ENCODE peak calls at places on chromosomes 6 and 20, in four cellular contexts. One of them, this sample, is unnamed.

GRCh38 chr20:19382371-19382770 is 169.9 kb downstream of the SLC24A3 start:
- DNase-seq in CD8-positive, alpha-beta memory T cell: no peak
- DNase-seq in fibroblast of mammary gland: no peak
- DNase-seq in coronary artery: no peak
- DNase-seq in this sample: peak; percentile 14

GRCh38 chr6:75145976-75146375 is 59.9 kb downstream of the COL12A1 start:
- DNase-seq in coronary artery: no peak
- DNase-seq in CD8-positive, alpha-beta memory T cell: no peak
- DNase-seq in fibroblast of mammary gland: no peak
- DNase-seq in this sample: no peak

GRCh38 chr6:126153661-126154060 is 167.3 kb downstream of the TRMT11 start:
- DNase-seq in fibroblast of mammary gland: peak; percentile 53
- DNase-seq in CD8-positive, alpha-beta memory T cell: no peak
- DNase-seq in coronary artery: no peak
- DNase-seq in this sample: peak; percentile 57

GRCh38 chr6:39193201-39193791 is 36.0 kb downstream of the KCNK5 start:
- DNase-seq in coronary artery: no peak
- DNase-seq in CD8-positive, alpha-beta memory T cell: peak; percentile 8
- DNase-seq in fibroblast of mammary gland: no peak
- DNase-seq in this sample: no peak

GRCh38 chr20:43404880-43405279 is 52.8 kb upstream of the SRSF6 start:
- DNase-seq in CD8-positive, alpha-beta memory T cell: no peak
- DNase-seq in coronary artery: no peak
- DNase-seq in fibroblast of mammary gland: peak; percentile 31
- DNase-seq in this sample: peak; percentile 12

GRCh38 chr20:10802201-10802600 is 128.4 kb upstream of the JAG1 start:
- DNase-seq in CD8-positive, alpha-beta memory T cell: no peak
- DNase-seq in fibroblast of mammary gland: no peak
- DNase-seq in coronary artery: no peak
- DNase-seq in this sample: peak; percentile 7

GRCh38 chr20:10006461-10006860 is 28.3 kb upstream of the ANKEF1 start:
- DNase-seq in fibroblast of mammary gland: peak; percentile 14
- DNase-seq in coronary artery: no peak
- DNase-seq in CD8-positive, alpha-beta memory T cell: no peak
- DNase-seq in this sample: no peak

GRCh38 chr6:34232901-34233300 is 3.8 kb upstream of the HMGA1 start:
- DNase-seq in coronary artery: no peak
- DNase-seq in fibroblast of mammary gland: peak; percentile 46
- DNase-seq in CD8-positive, alpha-beta memory T cell: no peak
- DNase-seq in this sample: no peak

GRCh38 chr6:132070356-132070755 is 119.2 kb upstream of the CCN2 start:
- DNase-seq in fibroblast of mammary gland: no peak
- DNase-seq in CD8-positive, alpha-beta memory T cell: no peak
- DNase-seq in coronary artery: no peak
- DNase-seq in this sample: no peak

GRCh38 chr20:37220255-37220654 is 40.9 kb upstream of the MROH8 start:
- DNase-seq in CD8-positive, alpha-beta memory T cell: no peak
- DNase-seq in fibroblast of mammary gland: no peak
- DNase-seq in coronary artery: no peak
- DNase-seq in this sample: no peak

GRCh38 chr6:83511901-83512681 is at the start of gene PRSS35:
- DNase-seq in coronary artery: peak; percentile 81
- DNase-seq in fibroblast of mammary gland: peak; percentile 41
- DNase-seq in CD8-positive, alpha-beta memory T cell: no peak
- DNase-seq in this sample: no peak

GRCh38 chr20:12815369-12815768 is 193.4 kb upstream of the SPTLC3 start:
- DNase-seq in CD8-positive, alpha-beta memory T cell: no peak
- DNase-seq in coronary artery: no peak
- DNase-seq in fibroblast of mammary gland: no peak
- DNase-seq in this sample: no peak

DNA sequence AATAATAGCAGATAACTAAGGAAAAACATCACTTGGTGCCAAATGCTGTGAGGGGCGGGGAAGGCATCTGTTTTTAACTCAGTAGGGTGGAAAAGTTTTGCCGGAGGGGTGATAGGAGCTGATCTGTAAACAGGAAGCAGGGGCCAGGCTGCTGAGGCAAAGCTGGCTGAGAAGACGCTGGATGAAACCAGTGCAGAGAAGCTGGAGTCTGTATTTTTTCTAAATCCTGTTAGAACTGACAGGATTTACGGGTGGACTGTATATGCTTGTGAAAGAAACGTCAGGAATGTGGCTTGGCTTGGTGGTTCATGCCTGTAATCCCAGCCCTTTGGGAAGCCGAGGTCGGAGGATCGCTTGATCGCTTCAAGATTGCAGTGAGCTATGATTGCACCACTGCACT is 5.6 kb downstream of the PCMTD2 start:
- DNase-seq in coronary artery: no peak
- DNase-seq in CD8-positive, alpha-beta memory T cell: no peak
- DNase-seq in fibroblast of mammary gland: peak; percentile 56
- DNase-seq in this sample: no peak
- H3K4me3 ChIP-seq in coronary artery: peak overlapping the region; percentile 59
- H3K4me3 ChIP-seq in CD8-positive, alpha-beta memory T cell: no peak overlapping the region
- H3K4me3 ChIP-seq in fibroblast of mammary gland: no peak overlapping the region
- H3K4me3 ChIP-seq in this sample: no peak overlapping the region

DNA sequence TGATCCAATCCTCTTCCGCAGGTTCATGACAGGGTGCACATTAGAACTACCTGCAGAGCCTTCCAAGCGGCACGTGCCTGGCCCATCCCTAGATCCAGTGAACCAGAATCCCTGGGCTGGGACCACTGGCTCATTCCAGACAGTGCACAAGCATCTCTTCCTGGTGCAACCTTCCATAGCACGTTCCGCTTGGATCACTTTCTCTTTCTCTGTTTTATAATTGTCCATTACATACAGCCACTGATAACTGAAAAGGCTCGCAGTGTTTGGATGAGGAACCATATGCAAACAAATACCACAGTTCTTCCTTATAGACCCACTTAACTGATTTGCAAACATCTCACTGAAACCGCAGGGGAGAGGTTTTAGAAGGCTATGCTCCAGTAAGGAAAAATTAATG is 59.6 kb upstream of the DDR1 start:
- DNase-seq in CD8-positive, alpha-beta memory T cell: no peak
- DNase-seq in coronary artery: no peak
- DNase-seq in fibroblast of mammary gland: no peak
- DNase-seq in this sample: no peak
- H3K4me3 ChIP-seq in CD8-positive, alpha-beta memory T cell: no peak overlapping the region
- H3K4me3 ChIP-seq in coronary artery: no peak overlapping the region
- H3K4me3 ChIP-seq in fibroblast of mammary gland: no peak overlapping the region
- H3K4me3 ChIP-seq in this sample: no peak overlapping the region

GRCh38 chr6:41064841-41065240 is 7.3 kb downstream of the OARD1 start:
- DNase-seq in coronary artery: no peak
- DNase-seq in CD8-positive, alpha-beta memory T cell: no peak
- DNase-seq in fibroblast of mammary gland: no peak
- DNase-seq in this sample: no peak

GRCh38 chr6:41061196-41061726 is 8.3 kb downstream of the APOBEC2 start:
- DNase-seq in coronary artery: no peak
- DNase-seq in fibroblast of mammary gland: no peak
- DNase-seq in CD8-positive, alpha-beta memory T cell: no peak
- DNase-seq in this sample: no peak

GRCh38 chr6:41059569-41059968 is 6.6 kb downstream of the APOBEC2 start:
- DNase-seq in CD8-positive, alpha-beta memory T cell: no peak
- DNase-seq in coronary artery: no peak
- DNase-seq in fibroblast of mammary gland: peak; percentile 33
- DNase-seq in this sample: peak; percentile 87

GRCh38 chr6:41063884-41064285 is 8.3 kb downstream of the OARD1 start:
- DNase-seq in fibroblast of mammary gland: no peak
- DNase-seq in CD8-positive, alpha-beta memory T cell: no peak
- DNase-seq in coronary artery: no peak
- DNase-seq in this sample: no peak

DNA sequence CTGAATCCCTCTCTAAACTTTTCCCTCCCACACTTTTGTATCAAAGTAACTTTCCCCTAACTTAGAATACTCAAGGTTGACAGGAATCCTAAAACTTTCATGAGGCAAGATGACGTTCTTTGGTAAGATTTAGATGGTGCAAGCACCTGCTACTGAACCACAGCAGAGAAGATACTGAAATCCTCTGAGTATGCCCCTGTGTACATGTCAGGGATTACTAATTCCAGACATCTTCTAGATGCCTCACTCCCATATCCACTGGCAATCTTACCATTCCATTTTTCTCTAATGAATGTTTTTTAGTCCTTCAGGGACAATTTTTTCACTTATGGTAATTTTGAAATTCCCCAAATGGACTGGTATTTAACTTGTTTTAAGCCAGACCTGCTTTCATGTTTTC is 9.1 kb downstream of the APOBEC2 start:
- DNase-seq in CD8-positive, alpha-beta memory T cell: no peak
- DNase-seq in coronary artery: no peak
- DNase-seq in fibroblast of mammary gland: no peak
- DNase-seq in this sample: no peak
- H3K4me3 ChIP-seq in CD8-positive, alpha-beta memory T cell: no peak overlapping the region
- H3K4me3 ChIP-seq in coronary artery: no peak overlapping the region
- H3K4me3 ChIP-seq in fibroblast of mammary gland: no peak overlapping the region
- H3K4me3 ChIP-seq in this sample: no peak overlapping the region

GRCh38 chr6:22474283-22474682 is 95.1 kb upstream of the HDGFL1 start:
- DNase-seq in coronary artery: no peak
- DNase-seq in CD8-positive, alpha-beta memory T cell: no peak
- DNase-seq in fibroblast of mammary gland: no peak
- DNase-seq in this sample: no peak

GRCh38 chr6:22471746-22472145 is 97.6 kb upstream of the HDGFL1 start:
- DNase-seq in coronary artery: no peak
- DNase-seq in fibroblast of mammary gland: no peak
- DNase-seq in CD8-positive, alpha-beta memory T cell: no peak
- DNase-seq in this sample: no peak

GRCh38 chr6:22470454-22471368 is 98.7 kb upstream of the HDGFL1 start:
- DNase-seq in CD8-positive, alpha-beta memory T cell: no peak
- DNase-seq in fibroblast of mammary gland: peak; percentile 65
- DNase-seq in coronary artery: no peak
- DNase-seq in this sample: no peak

GRCh38 chr6:22468566-22468965 is 100.8 kb upstream of the HDGFL1 start:
- DNase-seq in coronary artery: no peak
- DNase-seq in CD8-positive, alpha-beta memory T cell: no peak
- DNase-seq in fibroblast of mammary gland: peak; percentile 6
- DNase-seq in this sample: no peak

GRCh38 chr6:22471369-22471690 is 98.0 kb upstream of the HDGFL1 start:
- DNase-seq in coronary artery: no peak
- DNase-seq in CD8-positive, alpha-beta memory T cell: no peak
- DNase-seq in fibroblast of mammary gland: no peak
- DNase-seq in this sample: no peak
- H3K4me3 ChIP-seq in coronary artery: peak overlapping the region; percentile 24
- H3K4me3 ChIP-seq in CD8-positive, alpha-beta memory T cell: no peak overlapping the region
- H3K4me3 ChIP-seq in fibroblast of mammary gland: no peak overlapping the region
- H3K4me3 ChIP-seq in this sample: peak overlapping the region; percentile 18

GRCh38 chr20:676315-676937 is 824 bp upstream of the SCRT2 start:
- DNase-seq in coronary artery: no peak
- DNase-seq in CD8-positive, alpha-beta memory T cell: no peak
- DNase-seq in fibroblast of mammary gland: no peak
- DNase-seq in this sample: no peak

GRCh38 chr20:675453-676314 is at the start of gene SCRT2:
- DNase-seq in coronary artery: no peak
- DNase-seq in CD8-positive, alpha-beta memory T cell: peak; percentile 69
- DNase-seq in fibroblast of mammary gland: peak; percentile 50
- DNase-seq in this sample: no peak

GRCh38 chr20:674936-675452 is 608 bp downstream of the SCRT2 start:
- DNase-seq in coronary artery: no peak
- DNase-seq in CD8-positive, alpha-beta memory T cell: no peak
- DNase-seq in fibroblast of mammary gland: no peak
- DNase-seq in this sample: no peak

GRCh38 chr20:673606-674005 is 2.0 kb downstream of the SCRT2 start:
- DNase-seq in fibroblast of mammary gland: no peak
- DNase-seq in coronary artery: no peak
- DNase-seq in CD8-positive, alpha-beta memory T cell: no peak
- DNase-seq in this sample: no peak

GRCh38 chr20:676967-677366 is 1.4 kb upstream of the SCRT2 start:
- DNase-seq in CD8-positive, alpha-beta memory T cell: no peak
- DNase-seq in fibroblast of mammary gland: no peak
- DNase-seq in coronary artery: no peak
- DNase-seq in this sample: no peak
- H3K4me3 ChIP-seq in CD8-positive, alpha-beta memory T cell: no peak overlapping the region
- H3K4me3 ChIP-seq in fibroblast of mammary gland: no peak overlapping the region
- H3K4me3 ChIP-seq in coronary artery: no peak overlapping the region
- H3K4me3 ChIP-seq in this sample: no peak overlapping the region

DNA sequence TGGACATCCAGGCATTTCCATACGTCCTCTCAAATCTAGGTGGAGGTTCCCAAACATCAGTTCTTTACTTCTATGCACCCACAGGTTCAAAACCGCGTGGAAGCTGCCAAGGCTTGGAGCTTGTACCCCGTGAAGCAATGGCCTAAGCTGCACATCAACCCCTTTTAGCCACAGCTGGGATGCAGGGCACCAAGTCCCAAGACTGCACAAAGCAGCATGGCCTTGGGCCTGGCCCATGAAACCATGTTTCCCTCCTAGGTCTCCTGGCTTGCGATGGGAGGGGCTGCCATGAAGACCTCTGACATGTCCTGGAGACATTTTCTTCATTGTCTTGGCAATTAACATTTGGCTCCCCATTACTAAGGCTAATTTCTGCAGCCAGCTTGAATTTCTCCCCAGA is 88.9 kb upstream of the CBLN4 start:
- DNase-seq in coronary artery: no peak
- DNase-seq in CD8-positive, alpha-beta memory T cell: no peak
- DNase-seq in fibroblast of mammary gland: no peak
- DNase-seq in this sample: no peak
- H3K4me3 ChIP-seq in coronary artery: no peak overlapping the region
- H3K4me3 ChIP-seq in CD8-positive, alpha-beta memory T cell: no peak overlapping the region
- H3K4me3 ChIP-seq in fibroblast of mammary gland: no peak overlapping the region
- H3K4me3 ChIP-seq in this sample: no peak overlapping the region